ENCODE peak calls at places on chromosome 16, in nine cellular contexts. W is OCI-LY7; H is heart right ventricle; L is CD8-positive, alpha-beta memory T cell; C is mesendoderm; D is naive thymus-derived CD4-positive, alpha-beta T cell; F is caudate nucleus; M is HL-60; I is CD8-positive, alpha-beta T cell. V is an unnamed sample.

GRCh38 chr16:84178146-84178765 is 8.6 kb downstream of the TAF1C start:
- DNase-seq in W (no peak), H (no peak), L (no peak), C (no peak), D (no peak), F (peak), M (no peak), I (no peak), V (no peak)

GRCh38 chr16:14495213-14496046 is 134.6 kb downstream of the PARN start:
- DNase-seq in W (no peak), H (no peak), L (no peak), C (no peak), D (no peak), F (no peak), M (no peak), I (no peak), V (no peak)

GRCh38 chr16:23434380-23434779 is 18.6 kb downstream of the COG7 start:
- DNase-seq in W (peak), H (peak), L (no peak), C (peak), D (peak), F (peak), M (peak), I (no peak), V (no peak)

GRCh38 chr16:424623-425081 is 797 bp upstream of the RAB11FIP3 start:
- DNase-seq in W (no peak), H (peak), L (no peak), C (no peak), D (no peak), F (peak), M (no peak), I (no peak), V (no peak)

GRCh38 chr16:80899804-80900592 is 95.6 kb upstream of the CDYL2 start:
- DNase-seq in W (no peak), H (peak), L (no peak), C (no peak), D (no peak), F (peak), M (no peak), I (no peak), V (no peak)

GRCh38 chr16:53768593-53768992 is 64.6 kb downstream of the FTO start:
- DNase-seq in W (no peak), H (no peak), L (no peak), C (no peak), D (no peak), F (no peak), M (no peak), I (no peak), V (no peak)

GRCh38 chr16:82146957-82147356 is 23.1 kb downstream of the MPHOSPH6 start:
- DNase-seq in W (no peak), H (no peak), L (no peak), C (no peak), D (no peak), F (no peak), M (no peak), I (no peak), V (no peak)

GRCh38 chr16:17460890-17461289 is 9.9 kb downstream of the XYLT1 start:
- DNase-seq in W (peak), H (no peak), L (no peak), C (no peak), D (no peak), F (no peak), M (no peak), I (no peak), V (no peak)

GRCh38 chr16:82037666-82038065 is 2.6 kb downstream of the HSD17B2 start:
- DNase-seq in W (no peak), H (no peak), L (no peak), C (no peak), D (no peak), F (no peak), M (no peak), I (no peak), V (no peak)

GRCh38 chr16:74078877-74079586 is 217.6 kb upstream of the PSMD7 start:
- DNase-seq in W (no peak), H (no peak), L (no peak), C (no peak), D (no peak), F (no peak), M (no peak), I (no peak), V (no peak)
- H3K27ac ChIP-seq in W (no peak), H (no peak), L (no peak), C (no peak), D (no peak), F (no peak), M (no peak), I (no peak), V (no peak)

GRCh38 chr16:2026461-2027023 is at the start of gene NHERF2:
- DNase-seq in W (no peak), H (peak), L (no peak), C (no peak), D (no peak), F (peak), M (no peak), I (no peak), V (no peak)

GRCh38 chr16:2027024-2028010 is 615 bp downstream of the NHERF2 start:
- DNase-seq in W (peak), H (peak), L (no peak), C (no peak), D (no peak), F (peak), M (no peak), I (no peak), V (no peak)

GRCh38 chr16:2025251-2025650 is 1.5 kb upstream of the NHERF2 start:
- DNase-seq in W (no peak), H (no peak), L (no peak), C (no peak), D (no peak), F (no peak), M (no peak), I (no peak), V (no peak)

GRCh38 chr16:2024026-2024425 is 2.7 kb upstream of the NHERF2 start:
- DNase-seq in W (no peak), H (no peak), L (no peak), C (no peak), D (no peak), F (no peak), M (no peak), I (no peak), V (no peak)

DNA sequence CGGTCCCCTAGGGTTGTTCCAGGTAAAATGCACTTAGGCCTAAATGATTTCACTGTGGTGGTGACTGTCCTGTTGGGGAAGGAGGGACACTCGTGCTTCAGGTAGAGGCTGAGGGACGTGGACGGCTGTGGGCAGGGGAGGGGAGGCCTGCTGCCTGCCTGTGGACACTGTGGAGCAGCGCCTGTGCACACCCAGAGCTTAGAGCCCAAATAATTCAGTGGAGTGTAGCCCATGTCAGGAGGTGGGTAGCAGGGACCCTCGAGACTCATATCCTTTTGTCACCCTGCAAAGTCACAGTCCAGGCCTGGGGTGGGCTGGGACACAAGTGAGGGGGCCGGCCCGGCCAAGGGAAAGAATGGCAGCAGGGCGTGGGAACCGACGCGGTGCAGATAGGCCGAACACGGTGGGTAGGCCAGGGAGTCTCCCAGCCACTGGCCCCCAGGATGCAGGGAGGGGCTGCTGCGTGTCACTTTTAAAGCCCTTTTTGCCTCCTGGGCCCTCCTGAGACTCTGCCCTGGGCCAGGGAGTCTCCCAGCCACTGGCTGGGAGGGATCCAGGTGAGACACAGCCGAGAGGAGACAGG is 733 bp upstream of the NHERF2 start:
- DNase-seq in W (no peak), H (peak), L (no peak), C (no peak), D (no peak), F (no peak), M (no peak), I (no peak), V (no peak)
- H3K27ac ChIP-seq in W (no peak), H (peak), L (no peak), C (no peak), D (peak), F (no peak), M (no peak), I (no peak), V (no peak)

DNA sequence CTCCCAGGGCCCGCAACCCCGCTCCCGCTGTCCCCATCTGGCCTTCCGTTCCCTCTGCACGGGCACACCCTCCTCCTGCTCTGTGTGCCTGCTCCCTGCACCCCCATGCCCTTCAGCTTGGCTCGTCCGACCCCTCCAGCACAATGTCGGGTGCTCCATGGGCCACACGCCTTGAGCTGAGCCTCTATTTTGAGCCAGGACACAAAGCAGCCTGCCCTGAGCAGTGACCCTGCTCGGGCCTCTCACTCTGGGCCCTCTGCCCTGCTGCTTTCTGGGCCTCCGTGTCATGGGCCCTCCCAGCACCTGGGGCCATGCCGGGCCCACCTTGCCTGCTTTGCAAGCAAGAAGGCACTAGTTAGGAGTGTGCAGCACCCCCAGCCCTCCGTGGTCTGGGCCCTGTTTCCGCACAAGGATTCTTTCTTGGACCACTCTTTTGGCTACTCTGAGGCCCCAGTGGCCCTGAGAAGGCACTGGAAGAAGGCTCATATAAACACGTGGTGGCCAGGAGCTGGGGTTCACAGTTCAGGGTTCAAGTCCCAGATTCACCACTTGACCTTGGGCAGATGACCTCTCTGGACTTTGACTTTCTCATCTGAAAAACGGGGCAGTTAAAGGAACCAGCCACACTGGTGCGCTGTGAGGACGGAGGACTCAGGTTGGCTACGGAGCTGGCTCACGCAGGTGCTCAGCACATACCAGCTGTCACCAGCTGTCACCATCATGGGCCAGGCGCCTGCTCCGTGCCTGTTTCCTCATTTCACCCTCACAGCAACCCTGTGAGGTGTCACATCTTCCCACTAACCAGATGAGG is 166.1 kb upstream of the GSE1 start:
- DNase-seq in W (peak), H (no peak), L (no peak), C (no peak), D (no peak), F (no peak), M (peak), I (no peak), V (no peak)
- H3K27ac ChIP-seq in W (peak), H (no peak), L (no peak), C (no peak), D (no peak), F (no peak), M (no peak), I (no peak), V (no peak)

GRCh38 chr16:4106516-4106915 is 9.7 kb downstream of the ADCY9 start:
- DNase-seq in W (no peak), H (no peak), L (no peak), C (no peak), D (no peak), F (no peak), M (no peak), I (no peak), V (no peak)

GRCh38 chr16:4110065-4110464 is 6.2 kb downstream of the ADCY9 start:
- DNase-seq in W (no peak), H (no peak), L (no peak), C (no peak), D (no peak), F (no peak), M (no peak), I (no peak), V (no peak)

GRCh38 chr16:4110680-4111079 is 5.6 kb downstream of the ADCY9 start:
- DNase-seq in W (no peak), H (no peak), L (no peak), C (peak), D (no peak), F (no peak), M (no peak), I (no peak), V (no peak)

GRCh38 chr16:4111748-4112696 is 4.2 kb downstream of the ADCY9 start:
- DNase-seq in W (no peak), H (no peak), L (no peak), C (no peak), D (no peak), F (no peak), M (no peak), I (no peak), V (no peak)

DNA sequence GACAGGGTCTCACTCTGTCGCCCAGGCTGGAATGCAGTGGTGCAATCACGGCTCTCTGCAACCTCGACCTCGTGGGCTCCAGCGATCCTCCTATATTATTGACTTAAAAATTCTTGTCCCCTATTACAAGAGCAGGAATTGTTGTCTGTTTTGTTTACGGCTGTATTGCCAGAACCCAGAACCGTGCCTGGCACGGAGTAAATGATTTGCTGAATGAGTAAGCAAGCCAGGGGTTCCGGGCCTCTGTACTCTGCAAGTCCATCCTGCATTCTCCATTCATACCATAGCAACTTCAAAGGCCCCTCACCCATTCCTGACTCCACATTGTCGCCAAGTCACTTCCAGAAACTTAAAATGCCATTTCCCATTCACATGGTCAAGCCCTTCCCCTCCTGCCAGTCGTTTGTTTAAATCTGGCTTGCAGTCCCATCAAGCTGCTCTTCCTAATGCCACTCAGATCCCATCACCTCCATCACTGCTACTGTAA is 6.9 kb downstream of the ADCY9 start:
- DNase-seq in W (no peak), H (no peak), L (no peak), C (peak), D (no peak), F (no peak), M (no peak), I (no peak), V (no peak)
- H3K27ac ChIP-seq in W (no peak), H (no peak), L (no peak), C (no peak), D (no peak), F (no peak), M (no peak), I (no peak), V (no peak)

V was measured in effector memory CD4-positive, alpha-beta T cell.